ENCODE peak calls at places on chromosomes 16 and 17, in five cellular contexts. N is transverse colon, R is substantia nigra, B is caudate nucleus, F is ovary. K is an unnamed sample.

GRCh38 chr16:87918314-87918713 is 18.0 kb downstream of the CA5A start:
- DNase-seq in N (no peak), R (peak), B (peak), F (peak), K (no peak)

GRCh38 chr16:79805621-79806020 is 205.1 kb upstream of the MAF start:
- DNase-seq in N (no peak), R (peak), B (no peak), F (no peak), K (no peak)

GRCh38 chr17:77317091-77317519 is 176.3 kb downstream of the SEC14L1 start:
- DNase-seq in N (peak), R (no peak), B (no peak), F (peak), K (no peak)

GRCh38 chr17:2852211-2852610 is 56.0 kb downstream of the RAP1GAP2 start:
- DNase-seq in N (peak), R (no peak), B (no peak), F (no peak), K (no peak)

GRCh38 chr17:10018461-10018891 is 113.4 kb upstream of the RCVRN start:
- DNase-seq in N (no peak), R (no peak), B (no peak), F (no peak), K (no peak)

GRCh38 chr17:65901394-65901793 is 290.5 kb downstream of the CEP112 start:
- DNase-seq in N (no peak), R (no peak), B (no peak), F (no peak), K (no peak)

GRCh38 chr16:86027366-86028126 is 128.6 kb downstream of the IRF8 start:
- DNase-seq in N (peak), R (no peak), B (no peak), F (no peak), K (no peak)

GRCh38 chr16:1816396-1817275 is 10.0 kb downstream of the HAGH start:
- DNase-seq in N (no peak), R (no peak), B (no peak), F (peak), K (no peak)

GRCh38 chr16:3062553-3062952 is 2.9 kb upstream of the IL32 start:
- DNase-seq in N (no peak), R (no peak), B (no peak), F (no peak), K (no peak)

GRCh38 chr16:80511824-80512223 is 29.0 kb upstream of the DYNLRB2 start:
- DNase-seq in N (no peak), R (no peak), B (no peak), F (no peak), K (no peak)

GRCh38 chr16:46950009-46950408 is 23.5 kb downstream of the DNAJA2 start:
- DNase-seq in N (no peak), R (no peak), B (no peak), F (no peak), K (no peak)

GRCh38 chr16:80804061-80804450 is 342 bp downstream of the CDYL2 start:
- DNase-seq in N (peak), R (no peak), B (peak), F (peak), K (peak)

GRCh38 chr17:77174928-77175720 is 34.4 kb downstream of the SEC14L1 start:
- DNase-seq in N (no peak), R (no peak), B (no peak), F (no peak), K (no peak)

GRCh38 chr17:73414171-73414955 is 102.6 kb upstream of the CDC42EP4 start:
- DNase-seq in N (no peak), R (no peak), B (no peak), F (no peak), K (no peak)

GRCh38 chr16:48526058-48526957 is 83.7 kb downstream of the N4BP1 start:
- DNase-seq in N (peak), R (no peak), B (peak), F (no peak), K (no peak)

GRCh38 chr17:77235370-77236080 is 94.8 kb downstream of the SEC14L1 start:
- DNase-seq in N (no peak), R (peak), B (no peak), F (no peak), K (no peak)

GRCh38 chr16:66275795-66276428 is 90.6 kb upstream of the CDH5 start:
- DNase-seq in N (peak), R (no peak), B (no peak), F (no peak), K (peak)

GRCh38 chr17:40298726-40299125 is 10.3 kb upstream of the RARA start:
- DNase-seq in N (no peak), R (no peak), B (no peak), F (no peak), K (no peak)

GRCh38 chr16:85984211-85984880 is 85.4 kb downstream of the IRF8 start:
- DNase-seq in N (peak), R (no peak), B (no peak), F (no peak), K (no peak)

GRCh38 chr17:79304907-79305306 is 230.3 kb downstream of the ENGASE start:
- DNase-seq in N (no peak), R (no peak), B (no peak), F (no peak), K (no peak)

GRCh38 chr16:14186007-14186953 is 115.2 kb downstream of the MRTFB start:
- DNase-seq in N (no peak), R (peak), B (peak), F (no peak), K (peak)

GRCh38 chr16:49019081-49019633 is 262.5 kb downstream of the CBLN1 start:
- DNase-seq in N (no peak), R (no peak), B (no peak), F (peak), K (peak)

GRCh38 chr17:1957037-1957436 is 68.1 kb downstream of the RTN4RL1 start:
- DNase-seq in N (no peak), R (no peak), B (no peak), F (no peak), K (no peak)

GRCh38 chr17:41421617-41422016 is 2.8 kb downstream of the KRT37 start:
- DNase-seq in N (no peak), R (no peak), B (no peak), F (no peak), K (no peak)

GRCh38 chr17:39666601-39667261 is 1.5 kb upstream of the PNMT start:
- DNase-seq in N (no peak), R (peak), B (peak), F (no peak), K (peak)

GRCh38 chr17:7867881-7868329 is 10.1 kb downstream of the CYB5D1 start:
- DNase-seq in N (no peak), R (no peak), B (no peak), F (no peak), K (no peak)